ENCODE peak calls at places on chromosome 19, in four cellular contexts. One of them, this sample, is unnamed.
A peak's percentile ranks its signal among the peaks of the same experiment; 100 is the strongest.

GRCh38 chr19:42254083-42254849 is 662 bp downstream of the ERF start:
- DNase-seq in A549: peak; percentile 92
- DNase-seq in GM12878: no peak
- DNase-seq in K562: peak; percentile 68
- DNase-seq in this sample: peak; percentile 32

GRCh38 chr19:55305491-55305890 is 19.6 kb downstream of the TMEM150B start:
- DNase-seq in A549: peak; percentile 62
- DNase-seq in GM12878: no peak
- DNase-seq in K562: peak; percentile 80
- DNase-seq in this sample: no peak

GRCh38 chr19:50290775-50291174 is 38.4 kb downstream of the KCNC3 start:
- DNase-seq in A549: no peak
- DNase-seq in GM12878: no peak
- DNase-seq in K562: no peak
- DNase-seq in this sample: no peak

GRCh38 chr19:39997595-39998216 is 846 bp downstream of the ZNF546 start:
- DNase-seq in A549: no peak
- DNase-seq in GM12878: no peak
- DNase-seq in K562: no peak
- DNase-seq in this sample: peak; percentile 55

GRCh38 chr19:2233601-2234280 is 2.4 kb downstream of the PLEKHJ1 start:
- DNase-seq in A549: no peak
- DNase-seq in GM12878: no peak
- DNase-seq in K562: no peak
- DNase-seq in this sample: no peak

GRCh38 chr19:41997851-41998229 is 3.8 kb upstream of the ATP1A3 start:
- DNase-seq in A549: no peak
- DNase-seq in GM12878: no peak
- DNase-seq in K562: no peak
- DNase-seq in this sample: no peak

GRCh38 chr19:10587022-10587838 is at the start of gene AP1M2:
- DNase-seq in A549: no peak
- DNase-seq in GM12878: no peak
- DNase-seq in K562: peak; percentile 4
- DNase-seq in this sample: no peak

GRCh38 chr19:19461671-19462622 is 53.4 kb downstream of the TSSK6 start:
- DNase-seq in A549: no peak
- DNase-seq in GM12878: no peak
- DNase-seq in K562: peak; percentile 81
- DNase-seq in this sample: no peak

GRCh38 chr19:42560731-42561130 is 32.5 kb upstream of the CEACAM1 start:
- DNase-seq in A549: no peak
- DNase-seq in GM12878: no peak
- DNase-seq in K562: no peak
- DNase-seq in this sample: no peak

GRCh38 chr19:28980236-28980868 is 232.6 kb downstream of the UQCRFS1 start:
- DNase-seq in A549: peak; percentile 20
- DNase-seq in GM12878: no peak
- DNase-seq in K562: no peak
- DNase-seq in this sample: peak; percentile 68

GRCh38 chr19:4519521-4520277 is 1.4 kb upstream of the PLIN4 start:
- DNase-seq in A549: peak; percentile 31
- DNase-seq in GM12878: no peak
- DNase-seq in K562: no peak
- DNase-seq in this sample: no peak

GRCh38 chr19:18205180-18205915 is 1.5 kb upstream of the RAB3A start:
- DNase-seq in A549: no peak
- DNase-seq in GM12878: no peak
- DNase-seq in K562: peak; percentile 65
- DNase-seq in this sample: peak; percentile 89

GRCh38 chr19:31312004-31312403 is 37.2 kb downstream of the TSHZ3 start:
- DNase-seq in A549: no peak
- DNase-seq in GM12878: no peak
- DNase-seq in K562: no peak
- DNase-seq in this sample: peak; percentile 87

GRCh38 chr19:15373644-15374043 is 5.9 kb downstream of the AKAP8 start:
- DNase-seq in A549: no peak
- DNase-seq in GM12878: no peak
- DNase-seq in K562: peak; percentile 23
- DNase-seq in this sample: no peak

GRCh38 chr19:18647807-18648206 is 11.0 kb downstream of the KLHL26 start:
- DNase-seq in A549: no peak
- DNase-seq in GM12878: no peak
- DNase-seq in K562: no peak
- DNase-seq in this sample: no peak

GRCh38 chr19:38543807-38544568 is 73.8 kb downstream of the MAP4K1 start:
- DNase-seq in A549: peak; percentile 96
- DNase-seq in GM12878: peak; percentile 64
- DNase-seq in K562: peak; percentile 99
- DNase-seq in this sample: peak; percentile 86
- TF ChIP-seq ELK1 in A549: no peak
- TF ChIP-seq ELK1 in GM12878: no peak
- TF ChIP-seq ELK1 in K562: no peak
- TF ChIP-seq ELK1 in this sample: no peak

GRCh38 chr19:16457954-16458331 is 13.8 kb downstream of the EPS15L1 start:
- DNase-seq in A549: no peak
- DNase-seq in GM12878: no peak
- DNase-seq in K562: no peak
- DNase-seq in this sample: no peak
- TF ChIP-seq ELK1 in A549: no peak
- TF ChIP-seq ELK1 in GM12878: no peak
- TF ChIP-seq ELK1 in K562: no peak
- TF ChIP-seq ELK1 in this sample: no peak

GRCh38 chr19:48638831-48639381 is 1.7 kb upstream of the DBP start:
- DNase-seq in A549: no peak
- DNase-seq in GM12878: no peak
- DNase-seq in K562: peak; percentile 77
- DNase-seq in this sample: no peak
- TF ChIP-seq ELK1 in A549: no peak
- TF ChIP-seq ELK1 in GM12878: no peak
- TF ChIP-seq ELK1 in K562: no peak
- TF ChIP-seq ELK1 in this sample: no peak

GRCh38 chr19:12230751-12231733 is 63.6 kb downstream of the ZNF44 start:
- DNase-seq in A549: no peak
- DNase-seq in GM12878: no peak
- DNase-seq in K562: no peak
- DNase-seq in this sample: no peak
- TF ChIP-seq ELK1 in A549: no peak
- TF ChIP-seq ELK1 in GM12878: no peak
- TF ChIP-seq ELK1 in K562: no peak
- TF ChIP-seq ELK1 in this sample: no peak

GRCh38 chr19:30131246-30131645 is 189.2 kb downstream of the URI1 start:
- DNase-seq in A549: no peak
- DNase-seq in GM12878: no peak
- DNase-seq in K562: no peak
- DNase-seq in this sample: no peak

GRCh38 chr19:30132312-30133075 is 190.5 kb downstream of the URI1 start:
- DNase-seq in A549: no peak
- DNase-seq in GM12878: no peak
- DNase-seq in K562: no peak
- DNase-seq in this sample: no peak

GRCh38 chr19:30131722-30132291 is 189.8 kb downstream of the URI1 start:
- DNase-seq in A549: no peak
- DNase-seq in GM12878: no peak
- DNase-seq in K562: no peak
- DNase-seq in this sample: no peak

GRCh38 chr19:30128211-30128610 is 186.2 kb downstream of the URI1 start:
- DNase-seq in A549: no peak
- DNase-seq in GM12878: no peak
- DNase-seq in K562: no peak
- DNase-seq in this sample: no peak

DNA sequence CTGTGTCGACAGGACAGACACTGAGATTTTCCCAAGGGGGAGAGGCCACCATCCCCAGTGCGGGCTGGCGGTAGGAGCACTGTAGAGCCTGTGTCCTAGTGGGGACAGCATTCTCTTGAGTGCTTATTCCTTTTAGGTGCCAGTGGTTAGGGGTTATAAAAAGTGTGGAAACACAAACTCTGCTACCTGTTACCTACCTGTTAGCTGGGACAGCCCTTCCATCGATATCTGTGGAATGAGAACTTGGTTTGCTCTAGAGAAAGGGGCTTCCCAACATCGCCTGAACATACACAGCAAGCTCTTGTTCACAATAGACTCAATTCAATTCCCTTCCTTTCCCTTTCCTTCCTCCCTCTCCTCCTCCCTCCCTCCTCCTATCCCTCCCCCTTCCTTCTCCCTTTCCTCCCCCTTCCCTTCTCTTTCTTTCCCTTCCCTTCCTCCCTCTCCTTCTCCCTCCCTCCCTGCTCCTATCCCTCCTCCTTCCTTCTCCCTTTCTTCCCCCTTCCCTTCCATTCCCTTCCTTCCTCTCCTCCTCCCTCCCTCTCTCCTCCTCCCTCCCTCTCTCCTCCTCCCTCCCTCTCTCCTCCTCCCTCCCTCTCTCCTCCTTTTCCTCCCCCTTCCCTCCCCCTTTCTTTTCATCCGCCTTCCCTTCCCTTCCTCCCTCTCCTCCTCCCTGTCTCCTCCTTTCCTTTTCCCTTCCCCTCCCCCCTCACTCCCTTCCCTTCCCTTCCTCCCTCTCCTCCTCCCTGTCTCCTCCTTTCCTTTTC is 188.5 kb downstream of the URI1 start:
- DNase-seq in A549: no peak
- DNase-seq in GM12878: no peak
- DNase-seq in K562: no peak
- DNase-seq in this sample: no peak
- TF ChIP-seq ELK1 in A549: no peak
- TF ChIP-seq ELK1 in GM12878: no peak
- TF ChIP-seq ELK1 in K562: no peak
- TF ChIP-seq ELK1 in this sample: no peak

GRCh38 chr19:51788029-51788428 is 6.9 kb upstream of the FPR3 start:
- DNase-seq in A549: no peak
- DNase-seq in GM12878: no peak
- DNase-seq in K562: no peak
- DNase-seq in this sample: no peak

GRCh38 chr19:51783373-51783772 is 11.6 kb upstream of the FPR3 start:
- DNase-seq in A549: peak; percentile 24
- DNase-seq in GM12878: no peak
- DNase-seq in K562: no peak
- DNase-seq in this sample: no peak

GRCh38 chr19:51786651-51787494 is 8.1 kb upstream of the FPR3 start:
- DNase-seq in A549: no peak
- DNase-seq in GM12878: no peak
- DNase-seq in K562: no peak
- DNase-seq in this sample: no peak

GRCh38 chr19:51784109-51784785 is 10.7 kb upstream of the FPR3 start:
- DNase-seq in A549: no peak
- DNase-seq in GM12878: no peak
- DNase-seq in K562: no peak
- DNase-seq in this sample: no peak

DNA sequence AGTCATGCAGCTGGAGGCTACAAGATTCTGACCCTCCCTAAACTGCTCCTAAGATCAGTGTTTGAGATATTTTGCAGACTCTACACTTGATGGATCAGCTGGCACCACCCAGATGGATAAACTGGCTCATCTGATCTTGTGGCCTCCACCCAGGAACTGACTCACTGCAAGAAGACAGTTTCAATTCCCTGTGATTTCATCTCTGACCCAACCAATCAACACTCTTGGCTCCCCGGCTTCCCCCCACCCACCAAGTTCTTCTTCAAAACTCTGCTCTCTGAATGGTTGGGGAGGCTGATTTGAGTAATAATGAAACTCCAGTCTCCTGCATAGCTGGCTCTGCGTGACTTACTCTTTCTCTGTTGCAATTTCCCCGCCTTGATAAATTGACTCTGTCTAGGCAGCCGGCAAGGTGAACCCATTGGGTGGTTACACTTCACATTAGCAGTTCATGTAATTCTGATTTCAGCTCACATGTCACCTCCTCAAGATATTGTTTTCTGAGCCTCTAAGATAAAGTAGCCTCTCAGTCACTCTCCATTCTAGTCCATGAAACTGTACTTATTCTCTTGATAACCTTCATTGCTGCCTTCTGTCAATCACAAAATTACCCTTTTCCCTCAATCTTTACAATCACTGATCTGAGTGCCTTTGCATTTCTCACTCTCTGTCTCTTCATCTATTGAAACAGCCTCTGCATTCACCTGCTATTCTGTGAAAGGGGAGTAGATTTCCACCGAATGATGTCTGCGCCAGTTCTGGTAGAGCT is 9.9 kb upstream of the FPR3 start:
- DNase-seq in A549: no peak
- DNase-seq in GM12878: peak; percentile 32
- DNase-seq in K562: no peak
- DNase-seq in this sample: no peak
- TF ChIP-seq ELK1 in A549: no peak
- TF ChIP-seq ELK1 in GM12878: no peak
- TF ChIP-seq ELK1 in K562: no peak
- TF ChIP-seq ELK1 in this sample: no peak

GRCh38 chr19:49019242-49019932 is 2.5 kb upstream of the LHB start:
- DNase-seq in A549: peak; percentile 77
- DNase-seq in GM12878: no peak
- DNase-seq in K562: peak; percentile 93
- DNase-seq in this sample: peak; percentile 17
- TF ChIP-seq ELK1 in A549: no peak
- TF ChIP-seq ELK1 in GM12878: no peak
- TF ChIP-seq ELK1 in K562: no peak
- TF ChIP-seq ELK1 in this sample: no peak

GRCh38 chr19:7748756-7749155 is 1.4 kb upstream of the CD209 start:
- DNase-seq in A549: peak; percentile 54
- DNase-seq in GM12878: no peak
- DNase-seq in K562: no peak
- DNase-seq in this sample: peak; percentile 7
- TF ChIP-seq ELK1 in A549: no peak
- TF ChIP-seq ELK1 in GM12878: no peak
- TF ChIP-seq ELK1 in K562: no peak
- TF ChIP-seq ELK1 in this sample: no peak

GRCh38 chr19:46919324-46919723 is 58.5 kb downstream of the ARHGAP35 start:
- DNase-seq in A549: no peak
- DNase-seq in GM12878: no peak
- DNase-seq in K562: no peak
- DNase-seq in this sample: peak; percentile 75
- TF ChIP-seq ELK1 in A549: no peak
- TF ChIP-seq ELK1 in GM12878: no peak
- TF ChIP-seq ELK1 in K562: no peak
- TF ChIP-seq ELK1 in this sample: no peak

DNA sequence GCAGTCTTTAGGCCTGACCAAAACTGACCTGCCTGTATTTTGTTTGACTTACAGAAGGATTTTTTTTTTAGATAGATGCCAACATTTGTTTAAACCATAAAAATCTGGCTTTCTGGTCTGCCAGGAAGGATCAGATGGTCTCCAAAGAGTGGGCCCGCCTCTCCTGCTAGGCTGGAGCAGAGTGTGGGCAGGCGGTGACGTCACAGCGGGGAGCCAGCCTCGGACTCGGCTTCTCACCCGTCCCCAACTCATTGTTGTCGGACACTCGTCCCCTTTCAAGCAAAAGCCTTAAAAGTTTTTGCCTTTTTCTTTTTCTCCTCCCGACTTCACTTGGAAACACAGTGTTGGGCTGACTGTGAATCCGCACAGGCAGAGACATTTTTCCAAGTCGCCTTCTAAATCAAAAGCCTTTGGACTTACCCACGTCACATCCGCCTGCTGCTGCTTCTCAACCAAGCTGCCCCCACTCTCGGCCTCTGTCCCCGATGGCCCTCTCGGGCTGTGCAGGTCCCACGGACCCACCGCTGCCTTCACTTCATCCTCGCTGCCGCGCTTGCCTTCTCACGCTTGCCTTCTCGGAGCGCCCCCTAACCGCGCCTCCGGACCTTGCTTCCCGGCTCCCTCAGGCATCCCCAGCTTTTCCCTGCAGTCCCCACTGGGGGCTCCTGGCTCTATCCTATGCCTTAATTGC is 4.1 kb upstream of the ZNF135 start:
- DNase-seq in A549: no peak
- DNase-seq in GM12878: no peak
- DNase-seq in K562: no peak
- DNase-seq in this sample: peak; percentile 2
- TF ChIP-seq ELK1 in A549: no peak
- TF ChIP-seq ELK1 in GM12878: no peak
- TF ChIP-seq ELK1 in K562: no peak
- TF ChIP-seq ELK1 in this sample: no peak